ENCODE peak calls at places on chromosome 13, in four cellular contexts. One of them, this sample, is unnamed.
A peak's percentile ranks its signal among the peaks of the same experiment; 100 is the strongest.

GRCh38 chr13:42270857-42271215 is 1.1 kb upstream of the AKAP11 start:
- DNase-seq in stomach: no peak
- DNase-seq in prostate gland: no peak
- DNase-seq in GM23338: no peak
- DNase-seq in this sample: no peak

GRCh38 chr13:76792680-76793334 is 93.4 kb downstream of the KCTD12 start:
- DNase-seq in GM23338: no peak
- DNase-seq in prostate gland: no peak
- DNase-seq in stomach: no peak
- DNase-seq in this sample: no peak

GRCh38 chr13:102484329-102484728 is 82.5 kb upstream of the FGF14 start:
- DNase-seq in GM23338: peak; percentile 56
- DNase-seq in prostate gland: no peak
- DNase-seq in stomach: no peak
- DNase-seq in this sample: no peak

GRCh38 chr13:105971312-105971711 is 564.1 kb downstream of the EFNB2 start:
- DNase-seq in GM23338: no peak
- DNase-seq in prostate gland: no peak
- DNase-seq in stomach: no peak
- DNase-seq in this sample: no peak

GRCh38 chr13:47256618-47257017 is 359.8 kb upstream of the HTR2A start:
- DNase-seq in prostate gland: no peak
- DNase-seq in stomach: no peak
- DNase-seq in GM23338: no peak
- DNase-seq in this sample: no peak

GRCh38 chr13:27375686-27376326 is 48.6 kb upstream of the GTF3A start:
- DNase-seq in prostate gland: peak; percentile 30
- DNase-seq in stomach: peak; percentile 70
- DNase-seq in GM23338: peak; percentile 93
- DNase-seq in this sample: no peak

GRCh38 chr13:89294115-89294867 is 1623.1 kb downstream of the SLITRK5 start:
- DNase-seq in prostate gland: no peak
- DNase-seq in stomach: no peak
- DNase-seq in GM23338: peak; percentile 3
- DNase-seq in this sample: no peak

GRCh38 chr13:111868716-111869115 is 198.2 kb upstream of the SOX1 start:
- DNase-seq in stomach: no peak
- DNase-seq in GM23338: no peak
- DNase-seq in prostate gland: no peak
- DNase-seq in this sample: peak; percentile 20

GRCh38 chr13:21079761-21080730 is 18.7 kb upstream of the LATS2 start:
- DNase-seq in prostate gland: no peak
- DNase-seq in stomach: no peak
- DNase-seq in GM23338: no peak
- DNase-seq in this sample: no peak

GRCh38 chr13:98909016-98909415 is 68.8 kb downstream of the DOCK9 start:
- DNase-seq in stomach: no peak
- DNase-seq in GM23338: no peak
- DNase-seq in prostate gland: no peak
- DNase-seq in this sample: no peak

GRCh38 chr13:32791545-32792172 is 205.4 kb downstream of the PDS5B start:
- DNase-seq in stomach: no peak
- DNase-seq in GM23338: no peak
- DNase-seq in prostate gland: no peak
- DNase-seq in this sample: no peak

GRCh38 chr13:28654276-28654675 is 4.7 kb upstream of the POMP start:
- DNase-seq in stomach: no peak
- DNase-seq in GM23338: no peak
- DNase-seq in prostate gland: no peak
- DNase-seq in this sample: no peak

GRCh38 chr13:38372818-38373217 is 23.2 kb downstream of the UFM1 start:
- DNase-seq in prostate gland: no peak
- DNase-seq in GM23338: no peak
- DNase-seq in stomach: no peak
- DNase-seq in this sample: no peak

GRCh38 chr13:113801289-113801961 is 42.4 kb downstream of the TMEM255B start:
- DNase-seq in GM23338: no peak
- DNase-seq in stomach: no peak
- DNase-seq in prostate gland: no peak
- DNase-seq in this sample: no peak

GRCh38 chr13:80979035-80979641 is 638.2 kb upstream of the SPRY2 start:
- DNase-seq in stomach: peak; percentile 28
- DNase-seq in prostate gland: no peak
- DNase-seq in GM23338: peak; percentile 78
- DNase-seq in this sample: no peak

GRCh38 chr13:74850893-74851292 is 631.1 kb downstream of the TBC1D4 start:
- DNase-seq in prostate gland: no peak
- DNase-seq in GM23338: peak; percentile 23
- DNase-seq in stomach: no peak
- DNase-seq in this sample: no peak

GRCh38 chr13:67117010-67117550 is 113.1 kb downstream of the PCDH9 start:
- DNase-seq in GM23338: no peak
- DNase-seq in stomach: no peak
- DNase-seq in prostate gland: no peak
- DNase-seq in this sample: no peak

GRCh38 chr13:73720216-73720840 is 413.9 kb downstream of the KLF12 start:
- DNase-seq in prostate gland: no peak
- DNase-seq in GM23338: no peak
- DNase-seq in stomach: no peak
- DNase-seq in this sample: no peak

GRCh38 chr13:61954092-61954491 is 538.4 kb upstream of the PCDH20 start:
- DNase-seq in prostate gland: no peak
- DNase-seq in stomach: no peak
- DNase-seq in GM23338: peak; percentile 69
- DNase-seq in this sample: no peak

GRCh38 chr13:98397221-98397620 is 179.7 kb downstream of the STK24 start:
- DNase-seq in GM23338: no peak
- DNase-seq in stomach: no peak
- DNase-seq in prostate gland: no peak
- DNase-seq in this sample: no peak

GRCh38 chr13:47672245-47672975 is 328.7 kb downstream of the SUCLA2 start:
- DNase-seq in stomach: no peak
- DNase-seq in prostate gland: no peak
- DNase-seq in GM23338: no peak
- DNase-seq in this sample: no peak

GRCh38 chr13:113121928-113122420 is 625 bp upstream of the F10 start:
- DNase-seq in prostate gland: no peak
- DNase-seq in stomach: no peak
- DNase-seq in GM23338: no peak
- DNase-seq in this sample: peak; percentile 84

GRCh38 chr13:48042889-48043288 is 5.4 kb downstream of the NUDT15 start:
- DNase-seq in stomach: no peak
- DNase-seq in prostate gland: no peak
- DNase-seq in GM23338: no peak
- DNase-seq in this sample: no peak

GRCh38 chr13:96700657-96701056 is 293.6 kb downstream of the OXGR1 start:
- DNase-seq in prostate gland: no peak
- DNase-seq in GM23338: no peak
- DNase-seq in stomach: no peak
- DNase-seq in this sample: no peak

GRCh38 chr13:114071441-114071840 is 61.0 kb downstream of the RASA3 start:
- DNase-seq in GM23338: no peak
- DNase-seq in stomach: no peak
- DNase-seq in prostate gland: no peak
- DNase-seq in this sample: no peak

GRCh38 chr13:81493144-81493543 is 1152.2 kb upstream of the SPRY2 start:
- DNase-seq in stomach: no peak
- DNase-seq in prostate gland: no peak
- DNase-seq in GM23338: no peak
- DNase-seq in this sample: no peak

GRCh38 chr13:111916201-111916600 is 150.7 kb upstream of the SOX1 start:
- DNase-seq in GM23338: no peak
- DNase-seq in stomach: no peak
- DNase-seq in prostate gland: no peak
- DNase-seq in this sample: peak; percentile 25

GRCh38 chr13:111204438-111205177 is 89.5 kb downstream of the ARHGEF7 start:
- DNase-seq in prostate gland: no peak
- DNase-seq in stomach: no peak
- DNase-seq in GM23338: peak; percentile 73
- DNase-seq in this sample: no peak

GRCh38 chr13:22031702-22032286 is 360.9 kb downstream of the FGF9 start:
- DNase-seq in prostate gland: no peak
- DNase-seq in GM23338: no peak
- DNase-seq in stomach: no peak
- DNase-seq in this sample: no peak

GRCh38 chr13:98416408-98416807 is 160.5 kb downstream of the STK24 start:
- DNase-seq in prostate gland: peak; percentile 96
- DNase-seq in GM23338: no peak
- DNase-seq in stomach: peak; percentile 93
- DNase-seq in this sample: no peak

GRCh38 chr13:50543767-50544166 is 299.7 kb downstream of the DLEU7 start:
- DNase-seq in GM23338: peak; percentile 36
- DNase-seq in stomach: no peak
- DNase-seq in prostate gland: no peak
- DNase-seq in this sample: no peak

GRCh38 chr13:76903544-76904162 is 17.4 kb upstream of the KCTD12 start:
- DNase-seq in stomach: peak; percentile 69
- DNase-seq in GM23338: peak; percentile 86
- DNase-seq in prostate gland: peak; percentile 52
- DNase-seq in this sample: no peak

GRCh38 chr13:106479849-106480400 is 55.5 kb downstream of the EFNB2 start:
- DNase-seq in prostate gland: no peak
- DNase-seq in GM23338: peak; percentile 24
- DNase-seq in stomach: no peak
- DNase-seq in this sample: no peak

DNA sequence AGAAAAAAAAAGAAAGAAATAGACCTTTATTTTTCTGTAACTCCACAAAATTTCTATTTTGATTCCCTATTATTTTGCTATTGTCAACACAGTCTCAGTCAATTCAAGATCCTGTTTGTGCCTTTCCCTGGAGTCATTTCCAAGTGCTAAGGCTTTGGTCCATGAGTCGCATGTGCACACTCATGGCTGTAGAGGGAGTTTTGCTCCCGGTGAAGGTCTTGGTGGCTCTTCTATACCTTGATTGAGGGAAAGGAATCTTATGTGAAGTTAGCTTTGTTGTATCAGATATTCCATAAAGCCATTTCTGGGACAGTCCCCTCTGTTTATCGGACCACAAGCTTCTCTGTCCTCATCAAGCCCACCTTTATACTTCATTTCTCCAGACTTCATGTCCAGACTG is 58.7 kb upstream of the ALOX5AP start:
- DNase-seq in prostate gland: no peak
- DNase-seq in GM23338: peak; percentile 22
- DNase-seq in stomach: no peak
- DNase-seq in this sample: no peak
- TF ChIP-seq CTCF in prostate gland: no peak
- TF ChIP-seq CTCF in GM23338: peak; percentile 41
- TF ChIP-seq CTCF in stomach: no peak
- TF ChIP-seq CTCF in this sample: no peak

GRCh38 chr13:110023729-110024645 is 237.6 kb upstream of the IRS2 start:
- DNase-seq in stomach: peak; percentile 37
- DNase-seq in prostate gland: no peak
- DNase-seq in GM23338: no peak
- DNase-seq in this sample: no peak
- TF ChIP-seq POLR2AphosphoS5 in stomach: peak; percentile 59
- TF ChIP-seq POLR2AphosphoS5 in prostate gland: peak; percentile 6
- TF ChIP-seq POLR2AphosphoS5 in GM23338: no peak
- TF ChIP-seq POLR2AphosphoS5 in this sample: no peak

DNA sequence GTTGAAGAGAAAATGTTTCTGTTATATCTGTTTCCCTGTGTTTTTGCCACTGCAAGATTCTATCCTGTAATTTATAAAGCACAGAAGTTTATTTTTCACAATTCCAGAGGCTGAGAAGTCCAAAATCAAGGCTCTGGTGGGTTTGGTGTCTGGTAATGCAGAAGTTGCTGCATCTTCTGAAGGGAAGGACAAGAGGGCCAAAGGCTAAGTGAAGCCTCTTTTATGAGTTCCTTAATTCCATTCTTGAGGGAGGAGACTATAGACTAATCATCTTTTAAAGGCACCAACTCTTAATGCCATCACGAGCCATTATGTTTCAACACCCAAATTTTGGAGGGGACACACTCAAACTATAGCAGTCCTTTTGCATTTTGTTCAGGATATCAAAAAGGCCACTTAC is 34.1 kb upstream of the WDFY2 start:
- DNase-seq in stomach: no peak
- DNase-seq in prostate gland: no peak
- DNase-seq in GM23338: no peak
- DNase-seq in this sample: no peak
- TF ChIP-seq CTCF in stomach: no peak
- TF ChIP-seq CTCF in prostate gland: no peak
- TF ChIP-seq CTCF in GM23338: no peak
- TF ChIP-seq CTCF in this sample: no peak

DNA sequence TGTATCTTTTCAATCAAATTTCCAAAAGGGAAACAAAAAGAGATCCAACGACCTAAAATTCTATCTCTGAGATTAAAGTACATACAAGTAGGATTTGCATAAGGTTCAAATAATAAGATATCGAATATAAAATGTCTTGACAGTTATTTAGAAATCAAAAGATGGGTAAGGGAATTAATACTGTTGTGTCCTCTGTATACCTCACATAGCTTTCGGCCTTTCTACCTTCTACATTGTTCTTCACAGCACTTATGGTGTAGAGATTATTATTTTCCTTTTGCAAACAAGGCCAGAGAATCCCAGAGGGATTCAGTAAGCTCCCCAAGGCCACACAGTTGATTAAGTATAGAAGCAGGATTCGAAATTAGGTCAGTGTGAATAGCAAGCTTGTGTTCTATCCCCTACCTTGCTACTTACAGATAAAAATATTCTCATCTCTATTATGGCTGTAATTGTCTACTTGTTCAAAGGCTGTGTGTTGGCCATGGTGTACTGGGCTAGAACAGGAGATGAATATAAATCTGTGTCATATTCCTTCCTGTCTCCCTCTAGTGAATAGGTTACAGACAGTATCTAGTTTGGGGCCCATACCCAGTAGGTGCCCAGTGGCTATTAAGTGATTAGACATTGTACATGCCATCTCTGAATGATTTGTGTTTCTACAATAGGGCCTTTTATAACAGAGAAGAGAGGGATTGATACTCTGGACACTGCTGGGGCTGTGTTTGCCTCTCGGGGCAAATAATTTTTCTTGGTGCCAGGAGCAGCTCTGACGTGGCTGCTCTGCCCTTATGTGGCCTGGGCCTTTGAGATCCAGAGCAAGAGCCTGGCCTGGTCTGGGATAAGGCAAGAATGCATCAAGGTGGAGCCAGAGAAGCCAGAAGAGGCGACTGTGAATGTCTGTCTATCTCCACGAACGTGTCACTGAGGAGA is 403.3 kb downstream of the SPRY2 start:
- DNase-seq in stomach: no peak
- DNase-seq in GM23338: no peak
- DNase-seq in prostate gland: no peak
- DNase-seq in this sample: no peak
- TF ChIP-seq POLR2AphosphoS5 in stomach: no peak
- TF ChIP-seq POLR2AphosphoS5 in GM23338: no peak
- TF ChIP-seq POLR2AphosphoS5 in prostate gland: no peak
- TF ChIP-seq POLR2AphosphoS5 in this sample: no peak

DNA sequence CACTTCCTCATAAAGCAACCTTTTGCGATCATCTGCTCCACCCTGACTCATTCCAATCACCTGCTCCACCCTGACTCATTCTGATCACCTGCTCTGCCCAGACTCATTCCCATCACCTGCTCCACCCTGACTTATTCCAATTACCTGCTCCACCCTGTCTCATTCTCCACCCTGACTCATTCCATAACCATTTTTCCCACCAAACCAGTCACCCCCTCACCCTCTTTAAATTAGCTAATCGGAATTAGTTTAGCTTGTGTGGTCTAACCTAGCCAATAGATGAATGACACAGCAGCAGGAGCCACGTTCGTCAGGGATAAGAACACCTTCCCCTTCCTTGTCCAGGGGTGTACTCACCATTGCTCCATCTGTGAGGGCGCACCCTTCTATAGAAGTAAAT is 134.0 kb downstream of the COG6 start:
- DNase-seq in stomach: no peak
- DNase-seq in prostate gland: no peak
- DNase-seq in GM23338: no peak
- DNase-seq in this sample: no peak
- TF ChIP-seq CTCF in stomach: no peak
- TF ChIP-seq CTCF in prostate gland: no peak
- TF ChIP-seq CTCF in GM23338: no peak
- TF ChIP-seq CTCF in this sample: no peak

This sample was measured in vagina.